ENCODE peak calls at places on chromosomes 11 and 22, in nine cellular contexts. One of them, this sample, is unnamed.

GRCh38 chr11:19199766-19200165 is 2.0 kb downstream of the CSRP3 start:
- DNase-seq in WTC11: no peak
- DNase-seq in GM10248: no peak
- DNase-seq in HFF-Myc: no peak
- DNase-seq in CD4-positive, alpha-beta T cell: no peak
- DNase-seq in endothelial cell: no peak
- DNase-seq in Caco-2: no peak
- DNase-seq in NB4: no peak
- DNase-seq in stomach: no peak
- DNase-seq in this sample: no peak

GRCh38 chr11:11265994-11266606 is 87.0 kb downstream of the CSNK2A3 start:
- DNase-seq in WTC11: peak; percentile 87
- DNase-seq in GM10248: peak; percentile 83
- DNase-seq in HFF-Myc: no peak
- DNase-seq in CD4-positive, alpha-beta T cell: peak; percentile 51
- DNase-seq in endothelial cell: peak; percentile 68
- DNase-seq in Caco-2: peak; percentile 58
- DNase-seq in NB4: peak; percentile 40
- DNase-seq in stomach: peak; percentile 56
- DNase-seq in this sample: peak; percentile 41

GRCh38 chr11:92846542-92847125 is 122.8 kb upstream of the MTNR1B start:
- DNase-seq in WTC11: no peak
- DNase-seq in GM10248: no peak
- DNase-seq in HFF-Myc: no peak
- DNase-seq in CD4-positive, alpha-beta T cell: no peak
- DNase-seq in endothelial cell: no peak
- DNase-seq in Caco-2: no peak
- DNase-seq in NB4: no peak
- DNase-seq in stomach: no peak
- DNase-seq in this sample: no peak

GRCh38 chr22:27195104-27195503 is 537.7 kb downstream of the MIAT start:
- DNase-seq in WTC11: no peak
- DNase-seq in GM10248: no peak
- DNase-seq in HFF-Myc: no peak
- DNase-seq in CD4-positive, alpha-beta T cell: no peak
- DNase-seq in endothelial cell: no peak
- DNase-seq in Caco-2: no peak
- DNase-seq in NB4: no peak
- DNase-seq in stomach: no peak
- DNase-seq in this sample: no peak

GRCh38 chr11:42620796-42621195 is 691.0 kb upstream of the API5 start:
- DNase-seq in WTC11: no peak
- DNase-seq in GM10248: no peak
- DNase-seq in HFF-Myc: no peak
- DNase-seq in CD4-positive, alpha-beta T cell: no peak
- DNase-seq in endothelial cell: no peak
- DNase-seq in Caco-2: no peak
- DNase-seq in NB4: no peak
- DNase-seq in stomach: no peak
- DNase-seq in this sample: no peak

GRCh38 chr11:6618117-6619020 is 853 bp downstream of the TPP1 start:
- DNase-seq in WTC11: no peak
- DNase-seq in GM10248: peak; percentile 32
- DNase-seq in HFF-Myc: no peak
- DNase-seq in CD4-positive, alpha-beta T cell: peak; percentile 38
- DNase-seq in endothelial cell: no peak
- DNase-seq in Caco-2: no peak
- DNase-seq in NB4: peak; percentile 98
- DNase-seq in stomach: peak; percentile 49
- DNase-seq in this sample: no peak

GRCh38 chr22:48630444-48630777 is 1197.3 kb downstream of the BRD1 start:
- DNase-seq in WTC11: no peak
- DNase-seq in GM10248: no peak
- DNase-seq in HFF-Myc: no peak
- DNase-seq in CD4-positive, alpha-beta T cell: no peak
- DNase-seq in endothelial cell: no peak
- DNase-seq in Caco-2: no peak
- DNase-seq in NB4: no peak
- DNase-seq in stomach: no peak
- DNase-seq in this sample: no peak

GRCh38 chr11:22163394-22163797 is 29.5 kb upstream of the ANO5 start:
- DNase-seq in WTC11: no peak
- DNase-seq in GM10248: no peak
- DNase-seq in HFF-Myc: no peak
- DNase-seq in CD4-positive, alpha-beta T cell: no peak
- DNase-seq in endothelial cell: no peak
- DNase-seq in Caco-2: no peak
- DNase-seq in NB4: peak; percentile 93
- DNase-seq in stomach: no peak
- DNase-seq in this sample: no peak

GRCh38 chr11:128171496-128171895 is 415.9 kb downstream of the ETS1 start:
- DNase-seq in WTC11: no peak
- DNase-seq in GM10248: no peak
- DNase-seq in HFF-Myc: no peak
- DNase-seq in CD4-positive, alpha-beta T cell: no peak
- DNase-seq in endothelial cell: no peak
- DNase-seq in Caco-2: no peak
- DNase-seq in NB4: no peak
- DNase-seq in stomach: no peak
- DNase-seq in this sample: no peak

GRCh38 chr11:73929388-73929787 is 21.4 kb upstream of the DNAJB13 start:
- DNase-seq in WTC11: no peak
- DNase-seq in GM10248: no peak
- DNase-seq in HFF-Myc: no peak
- DNase-seq in CD4-positive, alpha-beta T cell: no peak
- DNase-seq in endothelial cell: no peak
- DNase-seq in Caco-2: no peak
- DNase-seq in NB4: no peak
- DNase-seq in stomach: no peak
- DNase-seq in this sample: no peak

GRCh38 chr11:106642331-106642730 is 375.9 kb downstream of the GUCY1A2 start:
- DNase-seq in WTC11: no peak
- DNase-seq in GM10248: no peak
- DNase-seq in HFF-Myc: no peak
- DNase-seq in CD4-positive, alpha-beta T cell: no peak
- DNase-seq in endothelial cell: no peak
- DNase-seq in Caco-2: no peak
- DNase-seq in NB4: no peak
- DNase-seq in stomach: no peak
- DNase-seq in this sample: no peak

DNA sequence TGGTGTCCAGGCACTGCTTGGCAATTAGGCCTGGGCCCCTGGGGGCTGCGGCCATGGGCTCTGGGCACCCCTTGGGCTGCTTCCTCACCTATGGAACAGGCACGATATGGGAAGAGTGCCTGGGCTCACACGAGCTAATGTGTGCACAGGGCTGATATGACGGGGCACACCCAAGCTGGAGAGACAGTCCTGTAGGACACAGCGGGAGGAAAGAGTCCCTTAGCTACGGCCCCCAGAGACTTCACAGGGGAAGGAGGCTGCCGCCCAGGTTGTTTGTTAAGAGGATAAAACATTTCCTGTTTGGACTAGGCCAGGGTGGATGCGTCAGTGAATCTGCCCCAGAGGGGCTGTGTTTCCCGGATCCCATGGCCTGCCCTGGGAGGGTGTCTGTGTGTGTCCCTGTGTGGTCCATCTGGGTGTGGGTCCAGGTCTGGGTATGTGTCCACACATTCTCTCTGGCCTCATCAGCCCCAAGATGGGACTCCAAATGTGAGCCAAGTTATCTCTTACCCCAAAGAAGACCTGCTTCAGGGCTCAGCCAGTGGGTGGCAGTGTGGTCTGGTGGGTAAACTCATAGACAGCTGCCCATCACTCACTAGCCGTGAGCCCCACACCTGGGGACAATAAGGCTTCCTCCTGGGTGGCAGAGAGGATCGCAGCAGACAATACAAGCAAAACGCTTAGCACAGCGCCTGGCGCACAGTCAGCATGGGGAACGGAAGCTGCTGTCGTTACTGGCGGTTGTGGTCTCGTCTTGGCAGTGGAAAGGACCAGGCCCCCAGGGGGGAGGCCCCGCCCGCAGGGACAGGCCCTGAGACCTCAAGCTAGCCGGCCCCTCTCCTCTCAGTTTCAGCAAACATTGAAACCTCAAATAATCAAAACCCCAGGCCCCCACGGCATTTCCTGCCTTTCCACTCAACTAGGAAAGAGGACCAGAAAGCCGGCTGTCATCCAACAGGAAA is 3.2 kb upstream of the EMID1 start:
- DNase-seq in WTC11: peak; percentile 59
- DNase-seq in GM10248: peak; percentile 91
- DNase-seq in HFF-Myc: no peak
- DNase-seq in CD4-positive, alpha-beta T cell: no peak
- DNase-seq in endothelial cell: peak; percentile 35
- DNase-seq in Caco-2: peak; percentile 55
- DNase-seq in NB4: peak; percentile 99
- DNase-seq in stomach: peak; percentile 43
- DNase-seq in this sample: no peak
- TF ChIP-seq CTCF in WTC11: no peak
- TF ChIP-seq CTCF in GM10248: peak; percentile 49
- TF ChIP-seq CTCF in HFF-Myc: no peak
- TF ChIP-seq CTCF in CD4-positive, alpha-beta T cell: no peak
- TF ChIP-seq CTCF in endothelial cell: no peak
- TF ChIP-seq CTCF in Caco-2: peak; percentile 41
- TF ChIP-seq CTCF in NB4: peak; percentile 26
- TF ChIP-seq CTCF in stomach: no peak
- TF ChIP-seq CTCF in this sample: peak; percentile 16

GRCh38 chr11:116896211-116896610 is 58.8 kb upstream of the APOA1 start:
- DNase-seq in WTC11: no peak
- DNase-seq in GM10248: no peak
- DNase-seq in HFF-Myc: no peak
- DNase-seq in CD4-positive, alpha-beta T cell: no peak
- DNase-seq in endothelial cell: no peak
- DNase-seq in Caco-2: no peak
- DNase-seq in NB4: no peak
- DNase-seq in stomach: no peak
- DNase-seq in this sample: no peak

GRCh38 chr11:116892374-116892773 is 55.0 kb upstream of the APOA1 start:
- DNase-seq in WTC11: no peak
- DNase-seq in GM10248: no peak
- DNase-seq in HFF-Myc: no peak
- DNase-seq in CD4-positive, alpha-beta T cell: no peak
- DNase-seq in endothelial cell: no peak
- DNase-seq in Caco-2: no peak
- DNase-seq in NB4: no peak
- DNase-seq in stomach: no peak
- DNase-seq in this sample: no peak

GRCh38 chr11:116893906-116894305 is 56.5 kb upstream of the APOA1 start:
- DNase-seq in WTC11: no peak
- DNase-seq in GM10248: no peak
- DNase-seq in HFF-Myc: no peak
- DNase-seq in CD4-positive, alpha-beta T cell: no peak
- DNase-seq in endothelial cell: no peak
- DNase-seq in Caco-2: no peak
- DNase-seq in NB4: no peak
- DNase-seq in stomach: no peak
- DNase-seq in this sample: no peak

GRCh38 chr11:116893437-116893836 is 56.0 kb upstream of the APOA1 start:
- DNase-seq in WTC11: no peak
- DNase-seq in GM10248: no peak
- DNase-seq in HFF-Myc: no peak
- DNase-seq in CD4-positive, alpha-beta T cell: no peak
- DNase-seq in endothelial cell: no peak
- DNase-seq in Caco-2: no peak
- DNase-seq in NB4: no peak
- DNase-seq in stomach: no peak
- DNase-seq in this sample: no peak

GRCh38 chr11:116895053-116895757 is 57.8 kb upstream of the APOA1 start:
- DNase-seq in WTC11: peak; percentile 67
- DNase-seq in GM10248: peak; percentile 47
- DNase-seq in HFF-Myc: no peak
- DNase-seq in CD4-positive, alpha-beta T cell: no peak
- DNase-seq in endothelial cell: peak; percentile 67
- DNase-seq in Caco-2: no peak
- DNase-seq in NB4: peak; percentile 35
- DNase-seq in stomach: no peak
- DNase-seq in this sample: no peak
- TF ChIP-seq CTCF in WTC11: no peak
- TF ChIP-seq CTCF in GM10248: peak; percentile 59
- TF ChIP-seq CTCF in HFF-Myc: peak; percentile 37
- TF ChIP-seq CTCF in CD4-positive, alpha-beta T cell: no peak
- TF ChIP-seq CTCF in endothelial cell: peak; percentile 35
- TF ChIP-seq CTCF in Caco-2: no peak
- TF ChIP-seq CTCF in NB4: peak; percentile 42
- TF ChIP-seq CTCF in stomach: no peak
- TF ChIP-seq CTCF in this sample: peak; percentile 56

GRCh38 chr22:42717197-42717967 is 3.3 kb downstream of the A4GALT start:
- DNase-seq in WTC11: peak; percentile 31
- DNase-seq in GM10248: no peak
- DNase-seq in HFF-Myc: no peak
- DNase-seq in CD4-positive, alpha-beta T cell: no peak
- DNase-seq in endothelial cell: no peak
- DNase-seq in Caco-2: peak; percentile 72
- DNase-seq in NB4: peak; percentile 68
- DNase-seq in stomach: no peak
- DNase-seq in this sample: no peak

GRCh38 chr22:42714768-42715430 is 5.8 kb downstream of the A4GALT start:
- DNase-seq in WTC11: no peak
- DNase-seq in GM10248: no peak
- DNase-seq in HFF-Myc: no peak
- DNase-seq in CD4-positive, alpha-beta T cell: no peak
- DNase-seq in endothelial cell: no peak
- DNase-seq in Caco-2: no peak
- DNase-seq in NB4: no peak
- DNase-seq in stomach: no peak
- DNase-seq in this sample: no peak

GRCh38 chr22:42716221-42716620 is 4.4 kb downstream of the A4GALT start:
- DNase-seq in WTC11: no peak
- DNase-seq in GM10248: no peak
- DNase-seq in HFF-Myc: no peak
- DNase-seq in CD4-positive, alpha-beta T cell: no peak
- DNase-seq in endothelial cell: no peak
- DNase-seq in Caco-2: no peak
- DNase-seq in NB4: peak; percentile 31
- DNase-seq in stomach: no peak
- DNase-seq in this sample: no peak

GRCh38 chr22:42714308-42714707 is 6.4 kb downstream of the A4GALT start:
- DNase-seq in WTC11: no peak
- DNase-seq in GM10248: no peak
- DNase-seq in HFF-Myc: no peak
- DNase-seq in CD4-positive, alpha-beta T cell: no peak
- DNase-seq in endothelial cell: no peak
- DNase-seq in Caco-2: no peak
- DNase-seq in NB4: no peak
- DNase-seq in stomach: no peak
- DNase-seq in this sample: no peak

GRCh38 chr22:42716649-42717127 is 4.0 kb downstream of the A4GALT start:
- DNase-seq in WTC11: no peak
- DNase-seq in GM10248: peak; percentile 64
- DNase-seq in HFF-Myc: no peak
- DNase-seq in CD4-positive, alpha-beta T cell: no peak
- DNase-seq in endothelial cell: no peak
- DNase-seq in Caco-2: no peak
- DNase-seq in NB4: no peak
- DNase-seq in stomach: no peak
- DNase-seq in this sample: no peak
- TF ChIP-seq CTCF in WTC11: no peak
- TF ChIP-seq CTCF in GM10248: no peak
- TF ChIP-seq CTCF in HFF-Myc: no peak
- TF ChIP-seq CTCF in CD4-positive, alpha-beta T cell: no peak
- TF ChIP-seq CTCF in endothelial cell: no peak
- TF ChIP-seq CTCF in Caco-2: no peak
- TF ChIP-seq CTCF in NB4: no peak
- TF ChIP-seq CTCF in stomach: no peak
- TF ChIP-seq CTCF in this sample: no peak

GRCh38 chr22:20225693-20225966 is 42.5 kb downstream of the RTN4R start:
- DNase-seq in WTC11: no peak
- DNase-seq in GM10248: no peak
- DNase-seq in HFF-Myc: no peak
- DNase-seq in CD4-positive, alpha-beta T cell: no peak
- DNase-seq in endothelial cell: no peak
- DNase-seq in Caco-2: no peak
- DNase-seq in NB4: no peak
- DNase-seq in stomach: no peak
- DNase-seq in this sample: no peak
- TF ChIP-seq CTCF in WTC11: no peak
- TF ChIP-seq CTCF in GM10248: no peak
- TF ChIP-seq CTCF in HFF-Myc: no peak
- TF ChIP-seq CTCF in CD4-positive, alpha-beta T cell: no peak
- TF ChIP-seq CTCF in endothelial cell: no peak
- TF ChIP-seq CTCF in Caco-2: no peak
- TF ChIP-seq CTCF in NB4: no peak
- TF ChIP-seq CTCF in stomach: no peak
- TF ChIP-seq CTCF in this sample: no peak